ENCODE peak calls at places on chromosomes 4 and X, in six cellular contexts. B, O, U, V, K and G are unnamed samples.

GRCh38 chr4:174133525-174133924 is 149.9 kb downstream of the FBXO8 start:
- DNase-seq in O (no peak), K (no peak), B (no peak), U (no peak), V (no peak), G (no peak)

GRCh38 chr4:113260671-113261070 is 211.2 kb downstream of the ANK2 start:
- DNase-seq in U (no peak), B (no peak), K (no peak), O (peak; percentile 82), V (no peak), G (no peak)

GRCh38 chrX:14398725-14399124 is 130.6 kb upstream of the GLRA2 start:
- DNase-seq in B (no peak), V (no peak), K (no peak), U (no peak), O (peak; percentile 64), G (peak; percentile 64)

GRCh38 chr4:115489284-115489683 is 375.9 kb upstream of the NDST4 start:
- DNase-seq in O (no peak), K (no peak), B (no peak), U (no peak), V (no peak), G (no peak)

GRCh38 chr4:114180481-114180880 is 201.0 kb upstream of the ARSJ start:
- DNase-seq in B (no peak), O (peak; percentile 83), V (no peak), K (peak; percentile 47), U (peak; percentile 70), G (peak; percentile 70)

GRCh38 chr4:174427562-174428140 is 94.6 kb downstream of the HPGD start:
- DNase-seq in O (peak; percentile 22), U (no peak), V (no peak), B (no peak), K (no peak), G (no peak)

GRCh38 chrX:117743469-117744251 is 372.9 kb downstream of the KLHL13 start:
- DNase-seq in K (no peak), B (peak; percentile 20), U (peak; percentile 40), O (peak; percentile 6), V (peak; percentile 22), G (peak; percentile 27)

GRCh38 chr4:142817442-142817841 is 28.7 kb downstream of the INPP4B start:
- DNase-seq in U (peak; percentile 21), O (peak; percentile 95), K (peak; percentile 88), B (no peak), V (no peak), G (peak; percentile 97)

GRCh38 chr4:140252742-140253555 is 99.0 kb upstream of the MAML3 start:
- DNase-seq in K (peak; percentile 43), O (peak; percentile 76), B (peak; percentile 26), V (peak; percentile 94), U (peak; percentile 88), G (peak; percentile 78)

GRCh38 chrX:81957900-81958545 is 756.1 kb downstream of the SH3BGRL start:
- DNase-seq in K (no peak), O (peak; percentile 7), U (peak; percentile 26), B (peak; percentile 82), V (peak; percentile 24), G (peak; percentile 50)

GRCh38 chr4:148164529-148164928 is 277.7 kb downstream of the NR3C2 start:
- DNase-seq in B (no peak), U (no peak), K (no peak), V (no peak), O (no peak), G (no peak)

GRCh38 chrX:39841604-39842003 is 256.2 kb downstream of the BCOR start:
- DNase-seq in K (no peak), V (peak; percentile 33), B (no peak), U (peak; percentile 47), O (no peak), G (no peak)

GRCh38 chr4:114727426-114727825 is 128.8 kb downstream of the UGT8 start:
- DNase-seq in V (no peak), B (no peak), O (no peak), U (peak; percentile 83), K (no peak), G (no peak)

GRCh38 chr4:65386927-65387326 is 283.4 kb downstream of the EPHA5 start:
- DNase-seq in B (no peak), K (no peak), V (no peak), U (no peak), O (no peak), G (no peak)

GRCh38 chr4:128355301-128355700 is 67.7 kb upstream of the PGRMC2 start:
- DNase-seq in K (no peak), O (peak; percentile 40), V (peak; percentile 52), U (no peak), B (no peak), G (no peak)

GRCh38 chr4:2792396-2792710 is 532 bp upstream of the SH3BP2 start:
- DNase-seq in U (no peak), V (no peak), B (no peak), O (no peak), K (no peak), G (no peak)

GRCh38 chr4:10020106-10020505 is 1.2 kb downstream of the SLC2A9 start:
- DNase-seq in U (no peak), V (no peak), B (no peak), O (no peak), K (no peak), G (no peak)

GRCh38 chr4:10554694-10555093 is 97.5 kb upstream of the ZNF518B start:
- DNase-seq in B (peak; percentile 57), O (peak; percentile 78), V (peak; percentile 44), K (peak; percentile 56), U (peak; percentile 69), G (peak; percentile 77)

GRCh38 chr4:130563185-130563890 is 1467.4 kb downstream of the C4orf33 start:
- DNase-seq in V (peak; percentile 34), K (peak; percentile 66), B (peak; percentile 26), O (peak; percentile 36), U (peak; percentile 82), G (peak; percentile 49)

DNA sequence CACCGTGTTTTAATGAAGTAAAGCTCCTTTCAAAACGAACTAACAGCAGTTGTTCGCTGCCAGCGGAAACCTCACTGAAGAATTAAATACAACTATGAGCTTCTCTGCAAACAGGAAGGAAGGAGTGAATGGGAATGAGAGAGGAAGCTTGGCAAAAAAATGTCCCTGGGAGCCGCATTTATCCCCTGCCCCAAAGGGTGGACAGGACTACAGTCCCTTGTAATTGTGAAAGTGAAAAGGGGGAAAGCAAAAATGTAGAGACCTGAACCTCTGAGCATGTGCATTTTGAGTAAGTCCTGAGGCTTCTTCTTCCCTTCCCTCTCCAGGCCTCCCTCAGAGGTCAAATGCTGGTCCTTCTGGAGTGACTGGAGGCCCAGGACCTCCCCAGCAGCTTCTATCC is 53.8 kb upstream of the BMP2K start:
- DNase-seq in O (no peak), K (no peak), U (no peak), V (no peak), B (no peak), G (no peak)
- TF ChIP-seq EZH2phosphoT487 in O (no peak), K (no peak), U (no peak), V (no peak), B (no peak), G (no peak)

DNA sequence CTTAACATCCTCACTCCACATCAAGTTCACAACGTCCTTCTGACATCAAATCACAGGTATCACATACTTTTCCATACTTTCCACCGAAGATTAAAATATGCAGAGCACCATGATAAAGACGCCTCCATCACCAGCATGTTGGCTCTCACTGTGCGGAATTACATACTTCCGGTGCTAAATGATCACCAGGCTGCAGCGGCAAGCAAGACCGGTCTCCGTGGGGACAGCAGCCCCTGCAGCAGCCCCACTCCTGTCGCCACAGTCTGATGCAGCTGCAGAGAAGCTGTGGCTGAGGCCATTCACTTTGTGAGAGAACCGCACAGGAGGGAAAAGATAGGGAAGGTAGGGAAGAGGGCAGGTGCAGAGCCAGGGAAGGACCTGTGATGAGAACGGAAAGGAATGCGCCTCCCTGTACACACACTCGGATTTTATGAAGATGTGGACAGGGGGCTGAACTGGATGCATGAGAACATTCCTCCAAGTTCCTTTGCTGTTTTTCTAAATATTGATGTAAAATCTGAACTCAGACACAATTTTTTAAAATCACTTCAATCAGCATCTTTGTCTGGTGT is 38.3 kb downstream of the AFAP1 start:
- DNase-seq in K (no peak), U (peak; percentile 20), O (no peak), V (peak; percentile 42), B (no peak), G (no peak)
- H3K9ac ChIP-seq in K (no peak overlapping the region), U (no peak overlapping the region), O (no peak overlapping the region), V (peak overlapping the region; percentile 75), B (no peak overlapping the region), G (no peak overlapping the region)

GRCh38 chr4:176999943-177000543 is 207.3 kb upstream of the VEGFC start:
- DNase-seq in B (no peak), V (no peak), O (no peak), K (no peak), U (no peak), G (peak; percentile 90)
- TF ChIP-seq EZH2phosphoT487 in B (no peak), V (no peak), O (no peak), K (no peak), U (no peak), G (no peak)

GRCh38 chrX:45449982-45450381 is 249.3 kb upstream of the DIPK2B start:
- DNase-seq in K (peak; percentile 36), B (no peak), U (no peak), O (no peak), V (no peak), G (peak; percentile 90)

GRCh38 chrX:45447995-45448394 is 247.3 kb upstream of the DIPK2B start:
- DNase-seq in U (no peak), K (no peak), O (no peak), V (no peak), B (no peak), G (peak; percentile 25)

GRCh38 chrX:45445745-45446412 is 245.2 kb upstream of the DIPK2B start:
- DNase-seq in B (no peak), K (peak; percentile 49), U (no peak), V (no peak), O (peak; percentile 82), G (peak; percentile 92)
- H3K9ac ChIP-seq in B (no peak overlapping the region), K (peak overlapping the region; percentile 35), U (no peak overlapping the region), V (peak overlapping the region; percentile 42), O (no peak overlapping the region), G (peak overlapping the region; percentile 81)

DNA sequence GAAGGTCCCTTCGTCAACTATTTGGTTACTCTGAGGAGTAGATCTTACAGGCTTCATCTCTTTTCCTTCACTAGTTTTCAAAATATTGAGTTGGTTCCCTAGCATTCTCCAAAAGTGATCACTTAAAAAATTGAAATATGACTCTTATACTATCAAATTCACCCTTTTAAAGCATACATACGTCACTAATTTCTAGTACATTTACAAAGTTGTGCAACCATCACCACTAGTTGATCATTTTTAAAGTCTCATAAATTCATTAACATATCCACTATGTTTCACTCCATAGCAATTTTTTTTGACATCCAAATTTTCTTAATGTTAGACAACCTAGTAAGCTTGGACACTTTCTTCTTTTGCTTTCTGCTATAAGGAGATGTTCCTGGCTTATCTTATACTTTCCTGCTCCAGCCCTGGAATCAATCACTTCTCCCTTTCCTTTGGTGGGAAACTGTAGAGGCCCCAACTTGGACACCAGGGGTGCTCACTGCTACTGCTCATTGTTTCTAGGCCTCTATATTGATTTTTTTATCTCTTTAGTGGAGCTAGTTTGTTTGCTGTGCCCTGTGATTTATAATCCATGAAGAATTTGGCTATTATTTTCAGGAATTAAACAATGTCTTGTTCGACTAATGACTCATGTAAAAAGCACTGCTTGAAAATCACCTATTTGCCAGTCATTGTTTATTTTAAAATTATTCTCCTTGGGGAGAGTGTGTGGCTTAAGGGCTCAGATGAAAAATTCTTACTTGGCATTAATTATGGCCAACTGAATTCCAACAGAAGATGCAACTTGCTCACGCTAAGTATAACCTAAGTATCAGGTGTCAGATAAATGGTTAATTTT is 4.0 kb upstream of the ZFX start:
- DNase-seq in O (peak; percentile 56), K (no peak), B (no peak), U (no peak), V (peak; percentile 42), G (peak; percentile 84)
- TF ChIP-seq EZH2phosphoT487 in O (no peak), K (no peak), B (no peak), U (no peak), V (no peak), G (no peak)